ENCODE peak calls at places on chromosomes 7 and 10, in four cellular contexts. One of them, this sample, is unnamed.

GRCh38 chr10:124180947-124181549 is 87.7 kb upstream of the CHST15 start:
- DNase-seq in colonic mucosa: no peak
- DNase-seq in ovary: no peak
- DNase-seq in PC-3: peak; percentile 47
- DNase-seq in this sample: no peak

GRCh38 chr10:14603539-14604102 is 171.1 kb downstream of the FAM107B start:
- DNase-seq in colonic mucosa: peak; percentile 30
- DNase-seq in ovary: no peak
- DNase-seq in PC-3: peak; percentile 8
- DNase-seq in this sample: no peak

GRCh38 chr10:24353319-24353718 is 144.4 kb downstream of the KIAA1217 start:
- DNase-seq in colonic mucosa: no peak
- DNase-seq in ovary: no peak
- DNase-seq in PC-3: no peak
- DNase-seq in this sample: no peak

GRCh38 chr10:17292375-17292774 is 64.3 kb downstream of the VIM start:
- DNase-seq in colonic mucosa: no peak
- DNase-seq in ovary: no peak
- DNase-seq in PC-3: no peak
- DNase-seq in this sample: no peak

GRCh38 chr10:133465950-133466474 is 12.3 kb downstream of the SCART1 start:
- DNase-seq in colonic mucosa: no peak
- DNase-seq in ovary: no peak
- DNase-seq in PC-3: no peak
- DNase-seq in this sample: no peak

GRCh38 chr10:112517381-112517976 is 70.5 kb downstream of the VTI1A start:
- DNase-seq in colonic mucosa: no peak
- DNase-seq in ovary: no peak
- DNase-seq in PC-3: peak; percentile 62
- DNase-seq in this sample: no peak

GRCh38 chr10:121032460-121032859 is 181.3 kb downstream of the WDR11 start:
- DNase-seq in colonic mucosa: no peak
- DNase-seq in ovary: no peak
- DNase-seq in PC-3: no peak
- DNase-seq in this sample: no peak

GRCh38 chr7:1662767-1663166 is 7.3 kb upstream of the ELFN1 start:
- DNase-seq in colonic mucosa: no peak
- DNase-seq in ovary: no peak
- DNase-seq in PC-3: no peak
- DNase-seq in this sample: no peak

GRCh38 chr7:90262438-90262837 is 17.5 kb downstream of the CFAP69 start:
- DNase-seq in colonic mucosa: no peak
- DNase-seq in ovary: no peak
- DNase-seq in PC-3: peak; percentile 70
- DNase-seq in this sample: no peak

GRCh38 chr7:84058311-84059076 is 136.1 kb downstream of the SEMA3A start:
- DNase-seq in colonic mucosa: no peak
- DNase-seq in ovary: no peak
- DNase-seq in PC-3: peak; percentile 88
- DNase-seq in this sample: no peak

GRCh38 chr7:125670926-125671572 is 741.4 kb upstream of the POT1 start:
- DNase-seq in colonic mucosa: no peak
- DNase-seq in ovary: no peak
- DNase-seq in PC-3: peak; percentile 37
- DNase-seq in this sample: no peak

DNA sequence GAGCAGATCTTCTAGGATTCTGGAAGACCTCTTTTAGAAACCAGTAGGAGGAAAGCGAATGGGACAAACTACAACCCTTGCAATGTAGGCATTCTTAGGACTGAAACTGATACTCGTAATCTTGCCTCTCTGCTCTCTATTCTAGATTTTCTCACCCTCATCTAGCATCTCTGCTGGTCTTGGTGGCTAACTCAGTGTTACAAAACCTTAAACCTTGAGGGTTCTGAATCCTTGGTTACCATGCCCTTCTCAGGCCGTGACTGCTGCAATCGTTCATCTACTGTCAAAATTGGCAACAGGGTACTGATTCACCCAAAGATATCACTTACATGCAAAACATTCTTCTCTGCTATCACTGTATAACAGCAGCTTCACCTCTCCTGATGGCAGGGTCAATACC is 55.2 kb downstream of the SAMD9 start:
- DNase-seq in colonic mucosa: no peak
- DNase-seq in ovary: no peak
- DNase-seq in PC-3: no peak
- DNase-seq in this sample: no peak
- H3K4me3 ChIP-seq in colonic mucosa: no peak overlapping the region
- H3K4me3 ChIP-seq in ovary: no peak overlapping the region
- H3K4me3 ChIP-seq in PC-3: no peak overlapping the region
- H3K4me3 ChIP-seq in this sample: no peak overlapping the region

DNA sequence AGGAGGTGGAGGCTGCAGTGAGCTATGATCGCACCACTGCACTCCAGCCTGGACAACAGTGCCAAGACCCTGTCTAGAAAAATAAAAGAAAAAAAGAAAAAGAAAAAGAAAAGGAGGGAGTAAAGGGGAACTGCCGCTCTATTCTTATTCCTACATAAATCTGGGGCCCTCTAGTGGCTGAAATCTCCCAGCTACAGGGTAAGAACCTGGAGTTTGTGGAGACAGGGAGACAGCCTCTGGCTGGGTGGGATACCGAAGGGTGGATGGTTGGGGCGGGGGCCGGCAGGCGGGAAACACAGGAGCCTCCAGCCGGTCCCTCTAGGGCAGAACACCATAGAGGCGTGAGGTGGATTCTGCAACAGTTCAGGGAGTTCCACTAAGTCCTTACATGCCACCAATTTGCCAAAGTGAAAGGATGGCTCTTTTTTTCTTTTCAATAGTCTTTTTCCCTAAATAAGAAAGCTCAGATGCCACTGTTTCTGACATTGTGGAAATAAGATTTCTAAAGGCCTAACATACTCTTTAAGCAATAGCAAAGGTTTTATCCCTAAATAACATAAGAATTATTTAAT is 117.3 kb downstream of the SVIL start:
- DNase-seq in colonic mucosa: peak; percentile 39
- DNase-seq in ovary: peak; percentile 30
- DNase-seq in PC-3: peak; percentile 56
- DNase-seq in this sample: no peak
- H3K27ac ChIP-seq in colonic mucosa: no peak overlapping the region
- H3K27ac ChIP-seq in ovary: no peak overlapping the region
- H3K27ac ChIP-seq in PC-3: no peak overlapping the region
- H3K27ac ChIP-seq in this sample: no peak overlapping the region

GRCh38 chr10:5094265-5095205 is at the start of gene AKR1C3:
- DNase-seq in colonic mucosa: peak; percentile 30
- DNase-seq in ovary: no peak
- DNase-seq in PC-3: peak; percentile 53
- DNase-seq in this sample: no peak
- TF ChIP-seq CTCF in colonic mucosa: peak; percentile 48
- TF ChIP-seq CTCF in ovary: peak; percentile 88
- TF ChIP-seq CTCF in PC-3: peak; percentile 65
- TF ChIP-seq CTCF in this sample: peak; percentile 60

GRCh38 chr10:484441-484924 is 205.0 kb downstream of the DIP2C start:
- DNase-seq in colonic mucosa: peak; percentile 34
- DNase-seq in ovary: peak; percentile 42
- DNase-seq in PC-3: peak; percentile 36
- DNase-seq in this sample: no peak
- H3K4me3 ChIP-seq in colonic mucosa: peak overlapping the region; percentile 30
- H3K4me3 ChIP-seq in ovary: peak overlapping the region; percentile 35
- H3K4me3 ChIP-seq in PC-3: peak overlapping the region; percentile 77
- H3K4me3 ChIP-seq in this sample: peak overlapping the region; percentile 16

GRCh38 chr7:155961241-155962190 is 149.3 kb upstream of the SHH start:
- DNase-seq in colonic mucosa: no peak
- DNase-seq in ovary: no peak
- DNase-seq in PC-3: peak; percentile 58
- DNase-seq in this sample: no peak
- H3K27ac ChIP-seq in colonic mucosa: peak overlapping the region; percentile 0
- H3K27ac ChIP-seq in ovary: no peak overlapping the region
- H3K27ac ChIP-seq in PC-3: peak overlapping the region; percentile 93
- H3K27ac ChIP-seq in this sample: no peak overlapping the region

GRCh38 chr10:52949899-52950298 is 177.3 kb upstream of the MBL2 start:
- DNase-seq in colonic mucosa: no peak
- DNase-seq in ovary: no peak
- DNase-seq in PC-3: peak; percentile 90
- DNase-seq in this sample: no peak
- TF ChIP-seq CTCF in colonic mucosa: no peak
- TF ChIP-seq CTCF in ovary: no peak
- TF ChIP-seq CTCF in PC-3: peak; percentile 96
- TF ChIP-seq CTCF in this sample: no peak

DNA sequence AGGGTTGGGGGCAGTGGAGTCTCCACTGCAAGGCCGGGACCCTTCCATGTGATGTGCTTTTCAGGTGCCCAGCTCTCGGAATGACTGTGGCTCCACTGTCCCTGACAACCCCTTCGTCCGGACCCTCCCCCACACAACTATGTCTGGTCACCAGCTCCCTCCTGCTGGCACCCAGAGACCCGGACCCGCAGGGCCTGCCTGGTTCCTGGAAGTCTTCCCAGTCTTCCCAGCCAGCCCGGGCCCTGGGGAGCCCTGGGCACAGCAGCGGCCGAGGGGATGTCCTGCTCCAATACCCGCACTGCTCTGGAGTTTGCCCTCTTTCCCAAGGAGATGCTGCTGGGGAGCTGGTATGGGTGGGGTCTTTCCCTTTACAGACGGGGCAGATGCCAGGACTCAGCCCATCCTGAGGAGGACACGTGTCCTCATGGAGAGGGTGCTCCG is 5.5 kb downstream of the ATP6V0E2 start:
- DNase-seq in colonic mucosa: peak; percentile 9
- DNase-seq in ovary: no peak
- DNase-seq in PC-3: no peak
- DNase-seq in this sample: no peak
- H3K4me3 ChIP-seq in colonic mucosa: no peak overlapping the region
- H3K4me3 ChIP-seq in ovary: no peak overlapping the region
- H3K4me3 ChIP-seq in PC-3: no peak overlapping the region
- H3K4me3 ChIP-seq in this sample: no peak overlapping the region

This sample was measured in pancreas.